ENCODE peak calls at places on chromosomes 16 and 17, in five cellular contexts. Y is substantia nigra, V is astrocyte of the spinal cord, Z is endothelial cell of umbilical vein, O is psoas muscle. C is an unnamed sample.

GRCh38 chr16:67538666-67539101 is 10.1 kb downstream of the RIPOR1 start:
- DNase-seq in V (peak), O (no peak), Y (no peak), Z (peak), C (peak)

GRCh38 chr16:46975165-46975564 is 1.7 kb upstream of the DNAJA2 start:
- DNase-seq in V (no peak), Y (no peak), O (no peak), Z (no peak), C (no peak)

GRCh38 chr17:7495906-7496434 is 11.8 kb downstream of the POLR2A start:
- DNase-seq in V (no peak), O (no peak), Y (no peak), Z (no peak), C (no peak)

GRCh38 chr17:44398692-44399691 is 9.5 kb upstream of the ITGA2B start:
- DNase-seq in V (no peak), Y (no peak), Z (no peak), O (no peak), C (no peak)

GRCh38 chr16:5736209-5736608 is 638.6 kb upstream of the EEF2KMT start:
- DNase-seq in O (no peak), V (no peak), Z (no peak), Y (no peak), C (no peak)

GRCh38 chr17:78146881-78147280 is 696 bp downstream of the C17orf99 start:
- DNase-seq in Y (no peak), O (no peak), V (no peak), Z (no peak), C (no peak)

GRCh38 chr17:45050680-45051059 is 762 bp downstream of the DCAKD start:
- DNase-seq in O (no peak), V (peak), Z (peak), Y (no peak), C (no peak)

GRCh38 chr17:55532670-55533069 is 21.4 kb upstream of the SMIM36 start:
- DNase-seq in Y (no peak), Z (no peak), V (no peak), O (no peak), C (no peak)

GRCh38 chr16:24917891-24918290 is 72.1 kb downstream of the SLC5A11 start:
- DNase-seq in Z (no peak), V (no peak), O (no peak), Y (no peak), C (no peak)

GRCh38 chr17:75033346-75034235 is 13.2 kb downstream of the ATP5PD start:
- DNase-seq in O (peak), Z (peak), V (peak), Y (peak), C (peak)

GRCh38 chr16:4327782-4328579 is 12.1 kb downstream of the GLIS2 start:
- DNase-seq in Y (peak), Z (peak), O (peak), V (peak), C (peak)

GRCh38 chr17:57142925-57143324 is 57.9 kb downstream of the AKAP1 start:
- DNase-seq in Z (no peak), Y (no peak), V (no peak), O (no peak), C (no peak)

GRCh38 chr16:54430491-54431030 is 144.0 kb upstream of the IRX3 start:
- DNase-seq in V (no peak), Z (no peak), O (no peak), Y (no peak), C (no peak)